ENCODE peak calls at places on chromosomes 4 and X, in five cellular contexts. T is AG04450, H is GM10248, Y is PC-3, P is fibroblast of lung. W is an unnamed sample.

GRCh38 chr4:151917145-151917775 is 156.5 kb upstream of the GATB start:
- DNase-seq in H (no peak), P (no peak), Y (no peak), T (no peak), W (no peak)

GRCh38 chr4:151674804-151675290 is 86.0 kb downstream of the GATB start:
- DNase-seq in P (peak), H (no peak), Y (no peak), T (no peak), W (no peak)

GRCh38 chrX:42246814-42247213 is 323.5 kb upstream of the CASK start:
- DNase-seq in Y (peak), H (no peak), T (no peak), P (no peak), W (no peak)

GRCh38 chrX:118530537-118530936 is 34.9 kb downstream of the DOCK11 start:
- DNase-seq in P (peak), T (no peak), Y (no peak), H (no peak), W (no peak)

GRCh38 chr4:112099701-112100289 is 45.5 kb upstream of the FAM241A start:
- DNase-seq in Y (peak), T (peak), H (peak), P (peak), W (peak)

GRCh38 chrX:77937291-77937690 is 26.8 kb downstream of the ATP7A start:
- DNase-seq in Y (peak), T (peak), P (peak), H (no peak), W (no peak)

GRCh38 chrX:110086162-110086915 is 83.4 kb downstream of the TMEM164 start:
- DNase-seq in T (peak), H (no peak), Y (peak), P (peak), W (no peak)

GRCh38 chr4:90226734-90227133 is 99.5 kb downstream of the CCSER1 start:
- DNase-seq in T (no peak), P (no peak), H (no peak), Y (peak), W (no peak)

GRCh38 chr4:70863099-70863790 is 23.6 kb upstream of the GRSF1 start:
- DNase-seq in Y (no peak), T (no peak), P (no peak), H (peak), W (peak)

GRCh38 chr4:71389149-71389840 is 50.5 kb downstream of the SLC4A4 start:
- DNase-seq in P (peak), H (no peak), T (peak), Y (peak), W (no peak)

GRCh38 chrX:153476628-153477027 is 6.3 kb upstream of the HAUS7 start:
- DNase-seq in P (peak), H (no peak), T (no peak), Y (no peak), W (no peak)

GRCh38 chr4:71222661-71223060 is 116.2 kb upstream of the SLC4A4 start:
- DNase-seq in H (no peak), P (no peak), T (no peak), Y (no peak), W (no peak)

GRCh38 chr4:87835192-87835591 is 2.4 kb downstream of the MEPE start:
- DNase-seq in T (no peak), Y (peak), H (no peak), P (no peak), W (no peak)

GRCh38 chr4:181161669-181162068 is 1081.5 kb upstream of the TENM3 start:
- DNase-seq in T (no peak), P (no peak), H (no peak), Y (peak), W (no peak)

GRCh38 chr4:123390846-123391456 is 5.6 kb upstream of the SPRY1 start:
- DNase-seq in T (no peak), H (no peak), P (peak), Y (peak), W (no peak)

GRCh38 chr4:152460488-152460887 is 75.4 kb downstream of the FBXW7 start:
- DNase-seq in T (peak), P (peak), Y (peak), H (peak), W (peak)

GRCh38 chr4:109303141-109303499 is 662 bp upstream of the COL25A1 start:
- DNase-seq in T (no peak), P (peak), H (no peak), Y (no peak), W (no peak)

GRCh38 chrX:70969635-70970481 is 39.0 kb upstream of the SLC7A3 start:
- DNase-seq in P (no peak), T (no peak), H (no peak), Y (no peak), W (no peak)

GRCh38 chrX:67613366-67613765 is 69.5 kb downstream of the AR start:
- DNase-seq in P (no peak), Y (no peak), H (no peak), T (no peak), W (no peak)

GRCh38 chr4:189035091-189035490 is 895.9 kb downstream of the TRIML1 start:
- DNase-seq in T (no peak), H (no peak), P (no peak), Y (no peak), W (no peak)

GRCh38 chr4:18042754-18043153 is 21.2 kb upstream of the LCORL start:
- DNase-seq in T (no peak), Y (peak), P (no peak), H (no peak), W (no peak)

GRCh38 chr4:66252291-66252690 is 582.0 kb upstream of the EPHA5 start:
- DNase-seq in Y (peak), H (no peak), P (no peak), T (no peak), W (no peak)

GRCh38 chrX:1249101-1249887 is 19.3 kb upstream of the CSF2RA start:
- DNase-seq in Y (peak), H (peak), P (no peak), T (no peak), W (no peak)

GRCh38 chr4:6815029-6815836 is 32.7 kb downstream of the KIAA0232 start:
- DNase-seq in H (no peak), T (no peak), Y (no peak), P (no peak), W (no peak)

GRCh38 chr4:62455871-62456270 is 1255.7 kb downstream of the ADGRL3 start:
- DNase-seq in H (no peak), T (no peak), P (no peak), Y (peak), W (no peak)

GRCh38 chrX:133359466-133359865 is 55.8 kb downstream of the GPC4 start:
- DNase-seq in Y (no peak), T (no peak), P (no peak), H (no peak), W (no peak)

GRCh38 chr4:4248885-4249203 is 821 bp upstream of the TMEM128 start:
- DNase-seq in H (no peak), T (no peak), P (no peak), Y (no peak), W (no peak)

GRCh38 chr4:47612116-47613023 is 127.3 kb downstream of the ATP10D start:
- DNase-seq in Y (no peak), T (no peak), H (no peak), P (no peak), W (no peak)

GRCh38 chr4:108743021-108743420 is 19.8 kb downstream of the ETNPPL start:
- DNase-seq in P (no peak), T (no peak), Y (no peak), H (no peak), W (no peak)

GRCh38 chrX:94545722-94546121 is 871.7 kb downstream of the FAM133A start:
- DNase-seq in H (no peak), T (no peak), P (no peak), Y (no peak), W (no peak)

GRCh38 chr4:107997001-107997788 is 7.5 kb downstream of the HADH start:
- DNase-seq in Y (peak), P (peak), T (peak), H (no peak), W (no peak)

GRCh38 chr4:37051111-37051510 is 193.4 kb upstream of the NWD2 start:
- DNase-seq in T (no peak), Y (no peak), P (no peak), H (no peak), W (no peak)

GRCh38 chr4:151804821-151805220 is 44.0 kb upstream of the GATB start:
- DNase-seq in Y (no peak), P (peak), T (no peak), H (no peak), W (no peak)

GRCh38 chr4:85005865-85006377 is 39.4 kb upstream of the WDFY3 start:
- DNase-seq in Y (peak), T (peak), P (peak), H (no peak), W (no peak)

GRCh38 chr4:47049347-47049746 is 18.0 kb downstream of the GABRB1 start:
- DNase-seq in T (no peak), H (no peak), P (no peak), Y (no peak), W (no peak)

GRCh38 chr4:82287720-82288119 is 86.1 kb downstream of the HNRNPD start:
- DNase-seq in Y (peak), H (no peak), P (no peak), T (no peak), W (no peak)

GRCh38 chr4:82284475-82284857 is 89.3 kb downstream of the HNRNPD start:
- DNase-seq in H (no peak), T (no peak), Y (no peak), P (peak), W (no peak)

GRCh38 chr4:82284858-82285805 is 88.7 kb downstream of the HNRNPD start:
- DNase-seq in H (peak), T (peak), Y (peak), P (peak), W (peak)

DNA sequence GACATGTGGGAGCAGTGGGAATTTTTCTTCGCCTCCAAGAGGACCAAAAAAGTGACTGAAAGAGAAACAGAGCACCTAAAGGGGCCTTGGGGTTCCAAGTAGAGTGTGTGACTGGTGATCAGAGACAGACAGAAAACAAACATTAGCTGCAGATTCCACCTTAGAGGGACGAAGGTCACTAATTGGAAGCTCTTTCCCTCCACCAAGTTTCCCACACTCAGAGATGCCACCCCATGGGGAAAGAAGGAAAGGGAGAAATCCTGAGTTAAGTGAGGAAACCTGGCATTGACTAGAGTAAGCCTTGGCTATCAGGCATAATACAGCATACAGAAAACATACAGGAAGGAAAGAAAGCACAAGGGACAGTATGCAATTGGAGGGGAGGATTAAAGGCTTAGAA is 90.9 kb downstream of the HNRNPD start:
- DNase-seq in T (no peak), H (no peak), Y (no peak), P (no peak), W (no peak)
- TF ChIP-seq CTCF in T (no peak), H (no peak), Y (no peak), P (no peak), W (no peak)

GRCh38 chrX:22666441-22666840 is 333.3 kb upstream of the DDX53 start:
- DNase-seq in P (peak), T (no peak), Y (peak), H (peak), W (no peak)
- TF ChIP-seq CTCF in P (peak), T (peak), Y (peak), H (no peak), W (peak)

DNA sequence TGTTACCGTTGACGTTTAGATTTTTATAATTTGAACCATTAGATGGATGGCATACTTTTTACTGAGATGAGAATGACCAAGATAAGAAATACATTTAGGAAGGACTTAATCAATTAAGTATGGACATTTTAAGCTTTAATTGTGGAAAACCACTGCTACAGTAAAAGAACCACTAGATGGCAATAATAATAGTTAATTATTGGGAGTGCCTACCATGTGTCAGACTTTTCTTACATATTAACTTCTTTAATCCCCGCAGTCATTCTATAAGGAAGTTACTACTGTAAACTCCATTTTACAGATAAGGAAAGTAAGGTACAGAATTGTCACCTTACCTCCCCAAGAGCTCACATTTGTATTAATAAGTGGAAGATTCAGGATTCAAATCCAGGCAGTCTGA is 48.5 kb upstream of the MYOZ2 start:
- DNase-seq in P (peak), T (no peak), Y (peak), H (no peak), W (no peak)
- TF ChIP-seq CTCF in P (peak), T (peak), Y (peak), H (peak), W (no peak)

GRCh38 chr4:54103190-54103574 is 3.2 kb downstream of the GSX2 start:
- DNase-seq in P (no peak), H (no peak), T (no peak), Y (no peak), W (no peak)

GRCh38 chr4:54109226-54110018 is 9.5 kb downstream of the GSX2 start:
- DNase-seq in T (no peak), H (no peak), P (no peak), Y (no peak), W (no peak)

GRCh38 chr4:54104907-54105306 is 4.9 kb downstream of the GSX2 start:
- DNase-seq in Y (no peak), H (no peak), T (no peak), P (no peak), W (no peak)

GRCh38 chr4:54110019-54110416 is 10.1 kb downstream of the GSX2 start:
- DNase-seq in H (no peak), T (no peak), P (no peak), Y (no peak), W (no peak)

GRCh38 chr4:54107951-54108740 is 8.2 kb downstream of the GSX2 start:
- DNase-seq in Y (no peak), P (no peak), H (no peak), T (no peak), W (no peak)
- TF ChIP-seq CTCF in Y (no peak), P (peak), H (no peak), T (peak), W (no peak)

GRCh38 chr4:125123710-125124109 is 191.0 kb upstream of the FAT4 start:
- DNase-seq in H (no peak), Y (no peak), P (peak), T (no peak), W (no peak)
- TF ChIP-seq CTCF in H (no peak), Y (no peak), P (no peak), T (no peak), W (no peak)

GRCh38 chr4:1382776-1383727 is 23.2 kb downstream of the NKX1-1 start:
- DNase-seq in T (no peak), P (no peak), H (no peak), Y (no peak), W (no peak)

GRCh38 chr4:1381944-1382541 is 24.2 kb downstream of the NKX1-1 start:
- DNase-seq in P (no peak), Y (no peak), T (no peak), H (no peak), W (no peak)

GRCh38 chr4:1383728-1384591 is 22.3 kb downstream of the NKX1-1 start:
- DNase-seq in P (no peak), Y (no peak), T (no peak), H (no peak), W (no peak)

GRCh38 chr4:1385373-1386340 is 20.6 kb downstream of the NKX1-1 start:
- DNase-seq in T (no peak), Y (no peak), H (no peak), P (no peak), W (no peak)

GRCh38 chr4:1384675-1385372 is 21.4 kb downstream of the NKX1-1 start:
- DNase-seq in P (no peak), T (no peak), H (no peak), Y (no peak), W (no peak)
- TF ChIP-seq CTCF in P (no peak), T (no peak), H (no peak), Y (no peak), W (no peak)

DNA sequence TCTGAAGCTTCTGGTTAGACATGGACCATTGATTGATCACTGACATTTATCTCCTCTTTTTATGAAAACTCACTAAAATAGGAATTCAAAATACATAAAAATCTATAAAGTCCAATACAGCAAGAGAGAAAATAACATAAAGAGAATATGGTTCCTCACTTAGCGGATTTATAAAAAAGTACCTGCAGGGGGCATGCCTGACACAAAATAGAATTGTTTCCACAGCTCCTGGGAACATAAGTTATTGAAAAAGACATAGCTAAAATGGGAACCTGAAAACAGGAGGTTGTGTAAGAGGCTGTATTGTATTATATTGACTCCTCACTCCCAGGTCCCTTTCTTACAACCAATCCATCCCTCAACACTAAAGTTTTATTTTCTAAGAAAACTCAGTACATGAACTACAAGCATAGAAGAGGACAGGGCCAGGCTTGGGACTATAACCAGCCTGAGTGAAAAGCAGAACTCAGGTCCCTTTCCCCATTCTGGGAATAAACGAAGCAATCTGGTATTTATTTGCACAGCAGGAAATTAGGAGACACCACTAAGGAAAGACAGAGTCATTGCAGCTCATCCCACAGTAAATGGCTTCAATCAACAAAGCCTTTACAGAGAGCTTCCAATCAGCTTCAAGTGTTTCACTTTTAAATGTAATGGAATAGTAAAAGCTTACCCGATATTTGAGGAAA is 121.1 kb upstream of the NDST4 start:
- DNase-seq in Y (peak), P (no peak), H (peak), T (no peak), W (peak)
- TF ChIP-seq CTCF in Y (peak), P (no peak), H (peak), T (no peak), W (peak)

GRCh38 chr4:147110968-147111367 is 165.3 kb upstream of the TTC29 start:
- DNase-seq in Y (peak), P (peak), T (no peak), H (no peak), W (no peak)
- TF ChIP-seq CTCF in Y (peak), P (peak), T (no peak), H (no peak), W (no peak)

W was measured in GM13977.